ENCODE peak calls at places on chromosome 11, in six cellular contexts. F, J, B, S, Z and E are unnamed samples.

GRCh38 chr11:56783448-56784041 is 35.0 kb upstream of the OR9G4 start:
- DNase-seq in F (peak), S (peak), J (peak), Z (peak), B (no peak), E (peak)

GRCh38 chr11:77347962-77348361 is 46.5 kb upstream of the GDPD4 start:
- DNase-seq in S (no peak), F (no peak), Z (no peak), J (no peak), B (no peak), E (no peak)

GRCh38 chr11:19092342-19092741 is 24.6 kb upstream of the ZDHHC13 start:
- DNase-seq in J (no peak), Z (no peak), S (no peak), B (no peak), F (no peak), E (no peak)

GRCh38 chr11:122556605-122557004 is 98.9 kb upstream of the UBASH3B start:
- DNase-seq in J (peak), F (no peak), Z (peak), S (no peak), B (no peak), E (peak)

GRCh38 chr11:77299528-77299993 is 1.9 kb downstream of the GDPD4 start:
- DNase-seq in Z (no peak), F (no peak), S (peak), J (no peak), B (no peak), E (no peak)

GRCh38 chr11:57453543-57454177 is 6.7 kb upstream of the RTN4RL2 start:
- DNase-seq in S (no peak), B (no peak), F (no peak), Z (no peak), J (no peak), E (no peak)

GRCh38 chr11:14414470-14415461 is 55.8 kb upstream of the RRAS2 start:
- DNase-seq in F (no peak), Z (no peak), B (peak), S (no peak), J (no peak), E (no peak)

GRCh38 chr11:91243630-91244029 is 981.0 kb upstream of the FAT3 start:
- DNase-seq in J (no peak), S (no peak), B (no peak), Z (no peak), F (no peak), E (no peak)

GRCh38 chr11:114061053-114062049 is 1.8 kb downstream of the ZBTB16 start:
- DNase-seq in Z (peak), F (no peak), J (no peak), S (peak), B (no peak), E (no peak)

GRCh38 chr11:70521475-70522260 is 123.3 kb downstream of the CTTN start:
- DNase-seq in S (no peak), Z (no peak), J (no peak), B (no peak), F (no peak), E (no peak)

GRCh38 chr11:469684-470667 is 19.9 kb downstream of the PTDSS2 start:
- DNase-seq in S (peak), F (peak), J (peak), Z (peak), B (no peak), E (no peak)

GRCh38 chr11:80837051-80837450 is 1396.2 kb upstream of the TENM4 start:
- DNase-seq in S (no peak), Z (no peak), B (no peak), F (no peak), J (no peak), E (no peak)